ENCODE peak calls at places on chromosomes 6 and 20, in eight cellular contexts. C is NAMALWA, I is endodermal cell, A is HTR-8/SVneo, Z is Ammon's horn, B is NCI-H748 treated with DMSO at 0.1 percent for 48 hours, Q is iPS-NIHi11, L is left ventricle myocardium superior. V is an unnamed sample.

GRCh38 chr6:129929433-129929832 is 68.3 kb upstream of the TMEM244 start:
- DNase-seq in C (no peak), I (no peak), A (no peak), Z (peak; percentile 89), B (no peak), Q (no peak), L (no peak), V (no peak)

GRCh38 chr20:11076434-11076833 is 402.6 kb upstream of the JAG1 start:
- DNase-seq in C (no peak), I (no peak), A (no peak), Z (no peak), B (peak; percentile 99), Q (no peak), L (no peak), V (no peak)

GRCh38 chr20:44911264-44911921 is 1.5 kb downstream of the PABPC1L start:
- DNase-seq in C (peak; percentile 67), I (peak; percentile 96), A (peak; percentile 95), Z (no peak), B (no peak), Q (peak; percentile 90), L (no peak), V (peak; percentile 79)

GRCh38 chr20:46270977-46271744 is 37.1 kb downstream of the CDH22 start:
- DNase-seq in C (no peak), I (no peak), A (no peak), Z (peak; percentile 13), B (no peak), Q (no peak), L (no peak), V (no peak)

GRCh38 chr6:45586216-45587171 is 208.8 kb upstream of the SUPT3H start:
- DNase-seq in C (no peak), I (peak; percentile 54), A (no peak), Z (no peak), B (no peak), Q (no peak), L (no peak), V (peak; percentile 9)

GRCh38 chr20:13008761-13009681 is at the start of gene SPTLC3:
- DNase-seq in C (peak; percentile 1), I (peak; percentile 86), A (no peak), Z (peak; percentile 38), B (no peak), Q (peak; percentile 52), L (peak; percentile 43), V (peak; percentile 2)

GRCh38 chr20:63212393-63212730 is 3.6 kb downstream of the YTHDF1 start:
- DNase-seq in C (no peak), I (no peak), A (no peak), Z (no peak), B (no peak), Q (no peak), L (no peak), V (no peak)

GRCh38 chr20:63065911-63066310 is 59.1 kb upstream of the BHLHE23 start:
- DNase-seq in C (no peak), I (no peak), A (no peak), Z (no peak), B (no peak), Q (no peak), L (peak; percentile 18), V (no peak)

GRCh38 chr20:36628076-36628475 is 17.9 kb downstream of the SLA2 start:
- DNase-seq in C (no peak), I (no peak), A (no peak), Z (no peak), B (no peak), Q (no peak), L (no peak), V (no peak)

GRCh38 chr6:110874880-110875547 is 429 bp downstream of the AMD1 start:
- DNase-seq in C (no peak), I (peak; percentile 67), A (no peak), Z (peak; percentile 23), B (no peak), Q (peak; percentile 26), L (peak; percentile 72), V (peak; percentile 67)

GRCh38 chr6:137571854-137572253 is 77.7 kb upstream of the OLIG3 start:
- DNase-seq in C (peak; percentile 77), I (peak; percentile 88), A (no peak), Z (no peak), B (no peak), Q (peak; percentile 54), L (no peak), V (peak; percentile 59)

GRCh38 chr6:30013296-30013922 is 47.7 kb upstream of the POLR1H start:
- DNase-seq in C (peak; percentile 55), I (peak; percentile 90), A (peak; percentile 22), Z (peak; percentile 46), B (peak; percentile 9), Q (peak; percentile 66), L (no peak), V (peak; percentile 51)

GRCh38 chr6:41728073-41728936 is 7.1 kb downstream of the TFEB start:
- DNase-seq in C (peak; percentile 48), I (no peak), A (no peak), Z (peak; percentile 76), B (peak; percentile 79), Q (no peak), L (peak; percentile 53), V (peak; percentile 47)

GRCh38 chr20:8176276-8176675 is 44.2 kb downstream of the PLCB1 start:
- DNase-seq in C (no peak), I (no peak), A (no peak), Z (no peak), B (no peak), Q (no peak), L (no peak), V (no peak)

GRCh38 chr20:10059006-10059405 is 24.2 kb downstream of the ANKEF1 start:
- DNase-seq in C (no peak), I (no peak), A (no peak), Z (no peak), B (no peak), Q (no peak), L (no peak), V (no peak)

GRCh38 chr6:97925504-97925903 is 642.5 kb upstream of the MMS22L start:
- DNase-seq in C (no peak), I (no peak), A (no peak), Z (no peak), B (peak; percentile 36), Q (no peak), L (no peak), V (no peak)

GRCh38 chr6:64664480-64664879 is 1028.9 kb downstream of the PHF3 start:
- DNase-seq in C (no peak), I (no peak), A (no peak), Z (no peak), B (no peak), Q (no peak), L (no peak), V (no peak)

GRCh38 chr6:26044140-26045045 is 42.8 kb upstream of the HFE start:
- DNase-seq in C (no peak), I (no peak), A (no peak), Z (peak; percentile 31), B (no peak), Q (no peak), L (peak; percentile 60), V (peak; percentile 71)

GRCh38 chr6:160730911-160731310 is 28.9 kb downstream of the PLG start:
- DNase-seq in C (peak; percentile 55), I (peak; percentile 84), A (no peak), Z (no peak), B (no peak), Q (peak; percentile 49), L (no peak), V (no peak)

GRCh38 chr6:91704531-91704930 is 1117.7 kb upstream of the MAP3K7 start:
- DNase-seq in C (no peak), I (no peak), A (no peak), Z (no peak), B (no peak), Q (no peak), L (no peak), V (no peak)

GRCh38 chr20:44582321-44583025 is at the start of gene PKIG:
- DNase-seq in C (peak; percentile 47), I (no peak), A (peak; percentile 96), Z (no peak), B (no peak), Q (peak; percentile 46), L (no peak), V (peak; percentile 48)

GRCh38 chr6:144265390-144265789 is 19.7 kb upstream of the UTRN start:
- DNase-seq in C (peak; percentile 69), I (peak; percentile 82), A (peak; percentile 49), Z (no peak), B (no peak), Q (peak; percentile 78), L (no peak), V (peak; percentile 3)

GRCh38 chr6:90411292-90411781 is 114.7 kb upstream of the BACH2 start:
- DNase-seq in C (peak; percentile 31), I (peak; percentile 64), A (peak; percentile 29), Z (no peak), B (no peak), Q (peak; percentile 50), L (no peak), V (no peak)

GRCh38 chr20:59047938-59048680 is 5.5 kb upstream of the PRELID3B start:
- DNase-seq in C (no peak), I (no peak), A (no peak), Z (no peak), B (no peak), Q (no peak), L (no peak), V (no peak)

GRCh38 chr6:15901141-15902115 is 227.5 kb upstream of the MYLIP start:
- DNase-seq in C (peak; percentile 97), I (no peak), A (no peak), Z (no peak), B (no peak), Q (no peak), L (no peak), V (peak; percentile 90)